ENCODE peak calls at places on chromosomes 6 and 20, in ten cellular contexts. O is H54; A is hepatic stellate cell; M is HT-29; D is GM12864; Z is CD4-positive, CD25-positive, alpha-beta regulatory T cell; P is HEK293T; J is NAMALWA; W is AG10803; V is activated T-cell treated with anti-CD3 and anti-CD28 coated beads for 48 hours. B is an unnamed sample.

GRCh38 chr6:149261364-149261763 is 56.1 kb upstream of the TAB2 start:
- DNase-seq in O (no peak), A (no peak), M (no peak), D (no peak), Z (no peak), P (no peak), J (no peak), W (no peak), V (no peak), B (no peak)

GRCh38 chr20:4021905-4022304 is 6.5 kb upstream of the RNF24 start:
- DNase-seq in O (no peak), A (no peak), M (no peak), D (no peak), Z (no peak), P (no peak), J (no peak), W (peak), V (no peak), B (no peak)

GRCh38 chr20:24768977-24769675 is 179.9 kb upstream of the CST7 start:
- DNase-seq in O (no peak), A (no peak), M (no peak), D (no peak), Z (no peak), P (no peak), J (no peak), W (no peak), V (no peak), B (no peak)

GRCh38 chr20:1537731-1538058 is 19.8 kb downstream of the SIRPD start:
- DNase-seq in O (no peak), A (no peak), M (no peak), D (peak), Z (no peak), P (no peak), J (peak), W (no peak), V (no peak), B (no peak)

GRCh38 chr6:136863752-136864151 is 41.4 kb downstream of the PEX7 start:
- DNase-seq in O (no peak), A (no peak), M (no peak), D (no peak), Z (no peak), P (no peak), J (no peak), W (no peak), V (no peak), B (no peak)

GRCh38 chr6:68876792-68877493 is 241.9 kb downstream of the ADGRB3 start:
- DNase-seq in O (no peak), A (peak), M (peak), D (no peak), Z (no peak), P (peak), J (peak), W (peak), V (no peak), B (no peak)

GRCh38 chr6:11580686-11581085 is 43.1 kb downstream of the TMEM170B start:
- DNase-seq in O (no peak), A (no peak), M (no peak), D (no peak), Z (no peak), P (no peak), J (no peak), W (no peak), V (no peak), B (no peak)

GRCh38 chr6:53770690-53771320 is 24.0 kb upstream of the LRRC1 start:
- DNase-seq in O (no peak), A (no peak), M (no peak), D (no peak), Z (no peak), P (no peak), J (no peak), W (no peak), V (no peak), B (no peak)

GRCh38 chr20:58339741-58340140 is 30.2 kb downstream of the RAB22A start:
- DNase-seq in O (no peak), A (no peak), M (no peak), D (no peak), Z (no peak), P (no peak), J (no peak), W (no peak), V (no peak), B (no peak)

GRCh38 chr6:101195581-101195980 is 197.9 kb upstream of the GRIK2 start:
- DNase-seq in O (no peak), A (peak), M (no peak), D (no peak), Z (no peak), P (no peak), J (no peak), W (peak), V (no peak), B (no peak)

GRCh38 chr6:6981923-6982322 is 125.8 kb upstream of the RREB1 start:
- DNase-seq in O (no peak), A (no peak), M (no peak), D (no peak), Z (no peak), P (no peak), J (no peak), W (no peak), V (no peak), B (no peak)

GRCh38 chr6:622462-622861 is 34.4 kb downstream of the HUS1B start:
- DNase-seq in O (no peak), A (no peak), M (no peak), D (no peak), Z (no peak), P (no peak), J (no peak), W (no peak), V (no peak), B (no peak)

GRCh38 chr6:312704-313485 is 20.6 kb downstream of the DUSP22 start:
- DNase-seq in O (no peak), A (no peak), M (no peak), D (no peak), Z (no peak), P (no peak), J (peak), W (no peak), V (no peak), B (no peak)

GRCh38 chr6:66103954-66104353 is 396.9 kb upstream of the EYS start:
- DNase-seq in O (no peak), A (no peak), M (no peak), D (no peak), Z (no peak), P (no peak), J (no peak), W (peak), V (no peak), B (no peak)

GRCh38 chr6:42239736-42240375 is 22.2 kb upstream of the MRPS10 start:
- DNase-seq in O (peak), A (no peak), M (no peak), D (no peak), Z (no peak), P (no peak), J (no peak), W (peak), V (no peak), B (no peak)

GRCh38 chr20:19850190-19850533 is 92.1 kb downstream of the RIN2 start:
- DNase-seq in O (no peak), A (no peak), M (no peak), D (no peak), Z (no peak), P (no peak), J (no peak), W (peak), V (no peak), B (no peak)

GRCh38 chr20:59165389-59165785 is 1.8 kb downstream of the ZNF831 start:
- DNase-seq in O (no peak), A (no peak), M (no peak), D (no peak), Z (no peak), P (no peak), J (no peak), W (no peak), V (no peak), B (no peak)

B was measured in thoracic aorta.